ENCODE peak calls at places on chromosomes 12 and 14, in six cellular contexts. One of them, this sample, is unnamed.

GRCh38 chr12:49260165-49260564 is 4.7 kb upstream of the TUBA1C start:
- DNase-seq in K562: no peak
- DNase-seq in heart left ventricle: no peak
- DNase-seq in A673: no peak
- DNase-seq in suprapubic skin: no peak
- DNase-seq in OCI-LY7: no peak
- DNase-seq in this sample: peak; percentile 82

GRCh38 chr12:92570056-92570753 is 132.6 kb upstream of the PLEKHG7 start:
- DNase-seq in K562: peak; percentile 48
- DNase-seq in heart left ventricle: no peak
- DNase-seq in A673: peak; percentile 87
- DNase-seq in suprapubic skin: no peak
- DNase-seq in OCI-LY7: peak; percentile 85
- DNase-seq in this sample: peak; percentile 86

GRCh38 chr12:27852742-27853141 is 72.7 kb upstream of the MANSC4 start:
- DNase-seq in K562: peak; percentile 58
- DNase-seq in heart left ventricle: no peak
- DNase-seq in A673: no peak
- DNase-seq in suprapubic skin: no peak
- DNase-seq in OCI-LY7: no peak
- DNase-seq in this sample: no peak

GRCh38 chr12:126487581-126487980 is 1422.3 kb downstream of the AACS start:
- DNase-seq in K562: no peak
- DNase-seq in heart left ventricle: no peak
- DNase-seq in A673: no peak
- DNase-seq in suprapubic skin: no peak
- DNase-seq in OCI-LY7: no peak
- DNase-seq in this sample: no peak

GRCh38 chr14:86257973-86258372 is 728.0 kb downstream of the FLRT2 start:
- DNase-seq in K562: no peak
- DNase-seq in heart left ventricle: no peak
- DNase-seq in A673: no peak
- DNase-seq in suprapubic skin: no peak
- DNase-seq in OCI-LY7: peak; percentile 11
- DNase-seq in this sample: no peak

GRCh38 chr12:109775172-109775881 is 57.9 kb downstream of the TRPV4 start:
- DNase-seq in K562: peak; percentile 86
- DNase-seq in heart left ventricle: peak; percentile 84
- DNase-seq in A673: peak; percentile 88
- DNase-seq in suprapubic skin: peak; percentile 77
- DNase-seq in OCI-LY7: peak; percentile 62
- DNase-seq in this sample: peak; percentile 72

GRCh38 chr12:40015360-40015759 is 90.5 kb downstream of the SLC2A13 start:
- DNase-seq in K562: no peak
- DNase-seq in heart left ventricle: no peak
- DNase-seq in A673: no peak
- DNase-seq in suprapubic skin: no peak
- DNase-seq in OCI-LY7: no peak
- DNase-seq in this sample: peak; percentile 47

GRCh38 chr12:78403136-78403535 is 461.4 kb upstream of the SYT1 start:
- DNase-seq in K562: no peak
- DNase-seq in heart left ventricle: no peak
- DNase-seq in A673: no peak
- DNase-seq in suprapubic skin: no peak
- DNase-seq in OCI-LY7: no peak
- DNase-seq in this sample: peak; percentile 24

GRCh38 chr12:77686760-77687159 is 143.9 kb upstream of the NAV3 start:
- DNase-seq in K562: no peak
- DNase-seq in heart left ventricle: no peak
- DNase-seq in A673: peak; percentile 21
- DNase-seq in suprapubic skin: no peak
- DNase-seq in OCI-LY7: no peak
- DNase-seq in this sample: no peak

GRCh38 chr12:5197127-5197526 is 153.4 kb downstream of the KCNA5 start:
- DNase-seq in K562: no peak
- DNase-seq in heart left ventricle: no peak
- DNase-seq in A673: no peak
- DNase-seq in suprapubic skin: no peak
- DNase-seq in OCI-LY7: no peak
- DNase-seq in this sample: no peak

GRCh38 chr12:70290126-70290525 is 46.9 kb downstream of the CNOT2 start:
- DNase-seq in K562: no peak
- DNase-seq in heart left ventricle: no peak
- DNase-seq in A673: peak; percentile 15
- DNase-seq in suprapubic skin: no peak
- DNase-seq in OCI-LY7: no peak
- DNase-seq in this sample: no peak

GRCh38 chr12:81502912-81503695 is 256.0 kb downstream of the PPFIA2 start:
- DNase-seq in K562: no peak
- DNase-seq in heart left ventricle: no peak
- DNase-seq in A673: no peak
- DNase-seq in suprapubic skin: no peak
- DNase-seq in OCI-LY7: no peak
- DNase-seq in this sample: peak; percentile 5

GRCh38 chr12:51270847-51271518 is 768 bp upstream of the SMAGP start:
- DNase-seq in K562: no peak
- DNase-seq in heart left ventricle: no peak
- DNase-seq in A673: peak; percentile 71
- DNase-seq in suprapubic skin: peak; percentile 10
- DNase-seq in OCI-LY7: no peak
- DNase-seq in this sample: peak; percentile 90

GRCh38 chr14:59177229-59177628 is 11.2 kb upstream of the DAAM1 start:
- DNase-seq in K562: no peak
- DNase-seq in heart left ventricle: no peak
- DNase-seq in A673: no peak
- DNase-seq in suprapubic skin: no peak
- DNase-seq in OCI-LY7: no peak
- DNase-seq in this sample: peak; percentile 24

GRCh38 chr12:101552277-101552676 is 42.5 kb upstream of the MYBPC1 start:
- DNase-seq in K562: no peak
- DNase-seq in heart left ventricle: no peak
- DNase-seq in A673: peak; percentile 26
- DNase-seq in suprapubic skin: no peak
- DNase-seq in OCI-LY7: no peak
- DNase-seq in this sample: peak; percentile 39

GRCh38 chr14:69259176-69259530 is 805 bp upstream of the GALNT16 start:
- DNase-seq in K562: no peak
- DNase-seq in heart left ventricle: no peak
- DNase-seq in A673: no peak
- DNase-seq in suprapubic skin: no peak
- DNase-seq in OCI-LY7: no peak
- DNase-seq in this sample: no peak
- H3K4me3 ChIP-seq in K562: no peak overlapping the region
- H3K4me3 ChIP-seq in heart left ventricle: peak overlapping the region; percentile 71
- H3K4me3 ChIP-seq in A673: no peak overlapping the region
- H3K4me3 ChIP-seq in suprapubic skin: peak overlapping the region; percentile 71
- H3K4me3 ChIP-seq in OCI-LY7: no peak overlapping the region
- H3K4me3 ChIP-seq in this sample: no peak overlapping the region

DNA sequence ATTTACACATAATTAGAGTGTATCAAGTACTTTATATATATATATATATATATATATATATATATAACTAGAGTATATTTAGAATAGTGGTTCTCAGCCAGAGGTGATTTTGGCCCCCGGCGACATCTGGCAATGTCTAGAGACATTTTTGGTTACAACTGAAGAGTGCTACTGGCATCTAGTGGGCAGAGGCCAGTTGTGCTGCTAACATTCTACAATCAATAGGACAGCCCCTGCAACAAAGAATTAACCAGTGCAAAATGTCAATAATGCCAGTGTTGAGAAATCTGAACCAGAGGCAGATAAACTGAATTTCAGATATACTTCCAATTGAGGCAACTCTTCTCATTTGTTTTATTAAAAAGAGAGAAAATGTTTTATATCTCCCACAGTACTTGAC is 8.9 kb downstream of the GTF2A1 start:
- DNase-seq in K562: no peak
- DNase-seq in heart left ventricle: no peak
- DNase-seq in A673: peak; percentile 45
- DNase-seq in suprapubic skin: no peak
- DNase-seq in OCI-LY7: peak; percentile 37
- DNase-seq in this sample: peak; percentile 22
- H3K4me3 ChIP-seq in K562: no peak overlapping the region
- H3K4me3 ChIP-seq in heart left ventricle: no peak overlapping the region
- H3K4me3 ChIP-seq in A673: no peak overlapping the region
- H3K4me3 ChIP-seq in suprapubic skin: no peak overlapping the region
- H3K4me3 ChIP-seq in OCI-LY7: no peak overlapping the region
- H3K4me3 ChIP-seq in this sample: no peak overlapping the region

GRCh38 chr14:62117010-62117717 is 354.9 kb downstream of the SNAPC1 start:
- DNase-seq in K562: no peak
- DNase-seq in heart left ventricle: peak; percentile 82
- DNase-seq in A673: peak; percentile 91
- DNase-seq in suprapubic skin: peak; percentile 57
- DNase-seq in OCI-LY7: peak; percentile 74
- DNase-seq in this sample: peak; percentile 57

GRCh38 chr14:62123959-62124358 is 361.7 kb downstream of the SNAPC1 start:
- DNase-seq in K562: no peak
- DNase-seq in heart left ventricle: no peak
- DNase-seq in A673: no peak
- DNase-seq in suprapubic skin: no peak
- DNase-seq in OCI-LY7: no peak
- DNase-seq in this sample: no peak

GRCh38 chr14:62117718-62118164 is 355.5 kb downstream of the SNAPC1 start:
- DNase-seq in K562: no peak
- DNase-seq in heart left ventricle: no peak
- DNase-seq in A673: no peak
- DNase-seq in suprapubic skin: no peak
- DNase-seq in OCI-LY7: no peak
- DNase-seq in this sample: no peak

GRCh38 chr14:62118461-62118860 is 356.2 kb downstream of the SNAPC1 start:
- DNase-seq in K562: no peak
- DNase-seq in heart left ventricle: no peak
- DNase-seq in A673: no peak
- DNase-seq in suprapubic skin: no peak
- DNase-seq in OCI-LY7: no peak
- DNase-seq in this sample: peak; percentile 20

DNA sequence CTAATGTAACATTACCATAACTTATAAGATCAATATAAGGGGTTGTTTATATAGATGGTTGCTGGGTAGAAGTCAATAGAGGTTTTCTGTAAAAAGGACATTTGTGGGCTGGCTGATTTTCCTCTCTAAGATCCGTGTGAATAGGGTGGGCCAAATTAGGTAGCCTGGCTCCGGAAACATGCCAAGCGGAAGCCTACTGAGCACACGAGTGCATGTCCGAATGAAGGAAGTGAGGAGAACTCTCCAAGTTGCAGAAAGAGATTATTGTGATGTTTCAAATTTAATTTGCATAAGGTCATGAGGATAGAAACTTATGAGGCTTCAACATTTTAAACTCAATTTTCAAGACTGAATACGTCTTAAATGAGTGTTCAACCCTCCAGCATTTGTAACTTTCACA is 356.7 kb downstream of the SNAPC1 start:
- DNase-seq in K562: no peak
- DNase-seq in heart left ventricle: no peak
- DNase-seq in A673: no peak
- DNase-seq in suprapubic skin: no peak
- DNase-seq in OCI-LY7: no peak
- DNase-seq in this sample: no peak
- H3K4me3 ChIP-seq in K562: no peak overlapping the region
- H3K4me3 ChIP-seq in heart left ventricle: no peak overlapping the region
- H3K4me3 ChIP-seq in A673: no peak overlapping the region
- H3K4me3 ChIP-seq in suprapubic skin: no peak overlapping the region
- H3K4me3 ChIP-seq in OCI-LY7: no peak overlapping the region
- H3K4me3 ChIP-seq in this sample: no peak overlapping the region

GRCh38 chr12:130879212-130879686 is 7.4 kb downstream of the RAN start:
- DNase-seq in K562: no peak
- DNase-seq in heart left ventricle: no peak
- DNase-seq in A673: no peak
- DNase-seq in suprapubic skin: no peak
- DNase-seq in OCI-LY7: peak; percentile 93
- DNase-seq in this sample: no peak
- H3K4me3 ChIP-seq in K562: no peak overlapping the region
- H3K4me3 ChIP-seq in heart left ventricle: no peak overlapping the region
- H3K4me3 ChIP-seq in A673: no peak overlapping the region
- H3K4me3 ChIP-seq in suprapubic skin: no peak overlapping the region
- H3K4me3 ChIP-seq in OCI-LY7: peak overlapping the region; percentile 61
- H3K4me3 ChIP-seq in this sample: no peak overlapping the region

GRCh38 chr14:52949249-52949648 is 1.6 kb downstream of the FERMT2 start:
- DNase-seq in K562: no peak
- DNase-seq in heart left ventricle: no peak
- DNase-seq in A673: no peak
- DNase-seq in suprapubic skin: no peak
- DNase-seq in OCI-LY7: no peak
- DNase-seq in this sample: no peak

GRCh38 chr14:52949711-52950409 is 990 bp downstream of the FERMT2 start:
- DNase-seq in K562: no peak
- DNase-seq in heart left ventricle: no peak
- DNase-seq in A673: peak; percentile 65
- DNase-seq in suprapubic skin: no peak
- DNase-seq in OCI-LY7: no peak
- DNase-seq in this sample: peak; percentile 62

GRCh38 chr14:52948836-52949235 is 2.0 kb downstream of the FERMT2 start:
- DNase-seq in K562: no peak
- DNase-seq in heart left ventricle: no peak
- DNase-seq in A673: no peak
- DNase-seq in suprapubic skin: no peak
- DNase-seq in OCI-LY7: no peak
- DNase-seq in this sample: no peak

GRCh38 chr14:52950410-52950897 is 396 bp downstream of the FERMT2 start:
- DNase-seq in K562: peak; percentile 4
- DNase-seq in heart left ventricle: peak; percentile 77
- DNase-seq in A673: peak; percentile 75
- DNase-seq in suprapubic skin: peak; percentile 83
- DNase-seq in OCI-LY7: no peak
- DNase-seq in this sample: peak; percentile 39

GRCh38 chr14:52948039-52948438 is 2.8 kb downstream of the FERMT2 start:
- DNase-seq in K562: no peak
- DNase-seq in heart left ventricle: no peak
- DNase-seq in A673: no peak
- DNase-seq in suprapubic skin: no peak
- DNase-seq in OCI-LY7: no peak
- DNase-seq in this sample: peak; percentile 25
- H3K4me3 ChIP-seq in K562: no peak overlapping the region
- H3K4me3 ChIP-seq in heart left ventricle: peak overlapping the region; percentile 90
- H3K4me3 ChIP-seq in A673: no peak overlapping the region
- H3K4me3 ChIP-seq in suprapubic skin: no peak overlapping the region
- H3K4me3 ChIP-seq in OCI-LY7: no peak overlapping the region
- H3K4me3 ChIP-seq in this sample: no peak overlapping the region

GRCh38 chr14:99331796-99332195 is 59.8 kb upstream of the BCL11B start:
- DNase-seq in K562: no peak
- DNase-seq in heart left ventricle: no peak
- DNase-seq in A673: no peak
- DNase-seq in suprapubic skin: peak; percentile 10
- DNase-seq in OCI-LY7: no peak
- DNase-seq in this sample: no peak
- H3K4me3 ChIP-seq in K562: no peak overlapping the region
- H3K4me3 ChIP-seq in heart left ventricle: no peak overlapping the region
- H3K4me3 ChIP-seq in A673: no peak overlapping the region
- H3K4me3 ChIP-seq in suprapubic skin: no peak overlapping the region
- H3K4me3 ChIP-seq in OCI-LY7: no peak overlapping the region
- H3K4me3 ChIP-seq in this sample: no peak overlapping the region